ENCODE peak calls at places on chromosomes 3 and 15, in five cellular contexts. One of them, this sample, is unnamed.

GRCh38 chr15:40308844-40309189 is 1.1 kb upstream of the PLCB2 start:
- DNase-seq in K562: peak
- DNase-seq in GM12891: no peak
- DNase-seq in H1: no peak
- DNase-seq in SK-N-SH: no peak
- DNase-seq in this sample: no peak

GRCh38 chr15:72082176-72082575 is 35.8 kb downstream of the MYO9A start:
- DNase-seq in K562: no peak
- DNase-seq in GM12891: no peak
- DNase-seq in H1: no peak
- DNase-seq in SK-N-SH: no peak
- DNase-seq in this sample: no peak

GRCh38 chr15:28133281-28133680 is 34.2 kb upstream of the OCA2 start:
- DNase-seq in K562: no peak
- DNase-seq in GM12891: no peak
- DNase-seq in H1: no peak
- DNase-seq in SK-N-SH: no peak
- DNase-seq in this sample: no peak

GRCh38 chr3:69558912-69559311 is 173.0 kb upstream of the FRMD4B start:
- DNase-seq in K562: no peak
- DNase-seq in GM12891: no peak
- DNase-seq in H1: no peak
- DNase-seq in SK-N-SH: no peak
- DNase-seq in this sample: no peak

GRCh38 chr3:193096076-193096475 is 144.9 kb upstream of the PLAAT1 start:
- DNase-seq in K562: no peak
- DNase-seq in GM12891: no peak
- DNase-seq in H1: no peak
- DNase-seq in SK-N-SH: no peak
- DNase-seq in this sample: no peak

GRCh38 chr15:100940785-100941379 is 21.7 kb downstream of the LRRK1 start:
- DNase-seq in K562: no peak
- DNase-seq in GM12891: no peak
- DNase-seq in H1: no peak
- DNase-seq in SK-N-SH: no peak
- DNase-seq in this sample: no peak

GRCh38 chr15:67068724-67069400 is 3.5 kb downstream of the SMAD3 start:
- DNase-seq in K562: peak
- DNase-seq in GM12891: no peak
- DNase-seq in H1: no peak
- DNase-seq in SK-N-SH: no peak
- DNase-seq in this sample: no peak

GRCh38 chr15:60017538-60018199 is 13.6 kb downstream of the FOXB1 start:
- DNase-seq in K562: no peak
- DNase-seq in GM12891: no peak
- DNase-seq in H1: no peak
- DNase-seq in SK-N-SH: no peak
- DNase-seq in this sample: no peak

GRCh38 chr15:100220058-100220728 is 121.6 kb downstream of the ADAMTS17 start:
- DNase-seq in K562: no peak
- DNase-seq in GM12891: no peak
- DNase-seq in H1: no peak
- DNase-seq in SK-N-SH: no peak
- DNase-seq in this sample: no peak

GRCh38 chr3:172135766-172136729 is 96.7 kb downstream of the FNDC3B start:
- DNase-seq in K562: peak
- DNase-seq in GM12891: no peak
- DNase-seq in H1: no peak
- DNase-seq in SK-N-SH: no peak
- DNase-seq in this sample: no peak

GRCh38 chr3:191068946-191069813 is 129.9 kb upstream of the OSTN start:
- DNase-seq in K562: no peak
- DNase-seq in GM12891: no peak
- DNase-seq in H1: no peak
- DNase-seq in SK-N-SH: no peak
- DNase-seq in this sample: no peak

GRCh38 chr3:130892759-130893239 is 1.1 kb upstream of the ATP2C1 start:
- DNase-seq in K562: peak
- DNase-seq in GM12891: peak
- DNase-seq in H1: no peak
- DNase-seq in SK-N-SH: peak
- DNase-seq in this sample: peak

GRCh38 chr3:122680381-122681293 is at the start of gene PARP14:
- DNase-seq in K562: peak
- DNase-seq in GM12891: peak
- DNase-seq in H1: peak
- DNase-seq in SK-N-SH: peak
- DNase-seq in this sample: peak

GRCh38 chr15:63832620-63833245 is 1.0 kb downstream of the HERC1 start:
- DNase-seq in K562: peak
- DNase-seq in GM12891: no peak
- DNase-seq in H1: no peak
- DNase-seq in SK-N-SH: peak
- DNase-seq in this sample: no peak

DNA sequence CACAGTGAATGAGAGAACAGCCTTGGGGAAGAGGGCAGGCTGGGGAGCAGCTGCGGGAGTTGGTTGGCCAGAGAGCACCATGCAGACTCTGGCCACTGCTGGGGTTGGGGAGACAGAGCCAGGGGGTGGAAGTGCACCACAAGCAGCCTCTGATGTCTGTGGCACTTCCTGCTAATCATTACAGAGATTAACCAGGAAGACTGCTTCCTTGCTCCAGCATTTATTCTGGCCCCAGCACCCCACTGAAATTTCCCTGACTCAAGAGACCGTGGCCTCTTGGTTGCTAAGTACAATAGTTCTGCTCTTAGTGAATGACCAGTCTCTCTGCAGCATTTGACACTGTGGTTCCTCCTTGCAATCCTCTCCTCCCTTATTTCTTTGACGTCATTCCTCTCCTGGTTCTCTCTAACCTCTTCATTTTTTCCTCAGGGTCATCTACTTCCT is 266.2 kb upstream of the ROPN1 start:
- DNase-seq in K562: no peak
- DNase-seq in GM12891: no peak
- DNase-seq in H1: no peak
- DNase-seq in SK-N-SH: peak
- DNase-seq in this sample: no peak
- TF ChIP-seq TAF1 in K562: no peak
- TF ChIP-seq TAF1 in GM12891: no peak
- TF ChIP-seq TAF1 in H1: no peak
- TF ChIP-seq TAF1 in SK-N-SH: no peak
- TF ChIP-seq TAF1 in this sample: no peak

DNA sequence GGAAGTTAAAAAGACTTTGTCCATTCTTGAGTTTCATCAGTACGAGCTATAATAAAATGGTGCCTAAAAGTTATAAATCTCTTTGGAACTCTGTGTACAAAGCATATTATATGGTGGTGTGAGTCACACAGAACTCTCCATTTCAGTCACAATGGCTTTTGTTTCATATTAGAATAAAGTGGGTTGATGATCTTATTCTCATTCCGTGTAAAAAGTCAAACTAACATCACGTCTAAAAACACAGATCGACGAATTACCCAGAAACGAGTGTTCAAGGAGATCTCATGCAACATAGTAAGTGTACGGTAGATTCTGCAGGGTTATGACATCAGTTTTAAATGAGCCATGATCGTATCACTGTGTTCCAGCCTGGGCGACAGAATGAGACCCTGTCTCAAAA is 122.4 kb downstream of the FOXP1 start:
- DNase-seq in K562: no peak
- DNase-seq in GM12891: no peak
- DNase-seq in H1: no peak
- DNase-seq in SK-N-SH: no peak
- DNase-seq in this sample: no peak
- TF ChIP-seq TAF1 in K562: no peak
- TF ChIP-seq TAF1 in GM12891: no peak
- TF ChIP-seq TAF1 in H1: no peak
- TF ChIP-seq TAF1 in SK-N-SH: no peak
- TF ChIP-seq TAF1 in this sample: no peak

GRCh38 chr3:33538678-33539339 is 98.6 kb upstream of the UBP1 start:
- DNase-seq in K562: no peak
- DNase-seq in GM12891: no peak
- DNase-seq in H1: no peak
- DNase-seq in SK-N-SH: no peak
- DNase-seq in this sample: no peak

GRCh38 chr3:33541918-33542317 is 101.7 kb upstream of the UBP1 start:
- DNase-seq in K562: no peak
- DNase-seq in GM12891: no peak
- DNase-seq in H1: no peak
- DNase-seq in SK-N-SH: no peak
- DNase-seq in this sample: no peak

GRCh38 chr3:33537135-33537534 is 96.9 kb upstream of the UBP1 start:
- DNase-seq in K562: no peak
- DNase-seq in GM12891: no peak
- DNase-seq in H1: no peak
- DNase-seq in SK-N-SH: no peak
- DNase-seq in this sample: no peak
- TF ChIP-seq TAF1 in K562: no peak
- TF ChIP-seq TAF1 in GM12891: no peak
- TF ChIP-seq TAF1 in H1: no peak
- TF ChIP-seq TAF1 in SK-N-SH: no peak
- TF ChIP-seq TAF1 in this sample: no peak

GRCh38 chr3:58991623-58992022 is 58.2 kb downstream of the CFAP20DC start:
- DNase-seq in K562: no peak
- DNase-seq in GM12891: no peak
- DNase-seq in H1: no peak
- DNase-seq in SK-N-SH: no peak
- DNase-seq in this sample: no peak

GRCh38 chr3:58996730-58997129 is 53.1 kb downstream of the CFAP20DC start:
- DNase-seq in K562: no peak
- DNase-seq in GM12891: no peak
- DNase-seq in H1: no peak
- DNase-seq in SK-N-SH: no peak
- DNase-seq in this sample: no peak

GRCh38 chr3:58998476-58999117 is 51.2 kb downstream of the CFAP20DC start:
- DNase-seq in K562: peak
- DNase-seq in GM12891: no peak
- DNase-seq in H1: no peak
- DNase-seq in SK-N-SH: peak
- DNase-seq in this sample: no peak

GRCh38 chr3:58993547-58993946 is 56.3 kb downstream of the CFAP20DC start:
- DNase-seq in K562: no peak
- DNase-seq in GM12891: no peak
- DNase-seq in H1: no peak
- DNase-seq in SK-N-SH: no peak
- DNase-seq in this sample: no peak

DNA sequence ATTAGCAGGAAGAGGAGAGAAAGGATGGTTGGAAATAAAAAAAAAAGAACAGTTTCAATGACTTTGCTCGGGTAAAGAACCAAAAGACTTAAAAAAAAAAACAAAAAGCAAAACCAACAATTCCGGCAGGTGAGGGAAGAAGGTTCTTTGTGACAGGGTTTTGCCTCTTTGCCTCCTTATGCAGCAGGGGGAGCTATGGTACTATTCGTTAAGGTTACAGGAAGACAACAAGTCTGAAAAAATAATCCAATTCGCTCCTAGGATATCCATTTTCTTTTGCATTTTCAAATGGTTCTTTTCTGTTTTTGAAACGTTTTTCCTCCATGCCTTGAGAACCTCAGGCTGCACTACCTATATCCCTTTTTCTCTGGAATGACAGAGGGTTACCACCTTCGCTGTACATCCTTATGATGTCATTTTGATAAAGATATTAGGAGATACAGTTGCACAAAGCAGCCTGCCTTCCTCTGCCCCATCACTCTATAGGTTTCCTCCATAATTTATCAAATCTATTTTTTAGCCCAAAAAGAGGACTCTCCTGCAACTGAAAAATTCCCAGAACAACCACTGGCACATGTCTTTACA is 55.0 kb downstream of the CFAP20DC start:
- DNase-seq in K562: peak
- DNase-seq in GM12891: peak
- DNase-seq in H1: no peak
- DNase-seq in SK-N-SH: peak
- DNase-seq in this sample: peak
- TF ChIP-seq TAF1 in K562: no peak
- TF ChIP-seq TAF1 in GM12891: no peak
- TF ChIP-seq TAF1 in H1: no peak
- TF ChIP-seq TAF1 in SK-N-SH: no peak
- TF ChIP-seq TAF1 in this sample: no peak

GRCh38 chr3:176167272-176167671 is 1030.0 kb downstream of the TBL1XR1 start:
- DNase-seq in K562: no peak
- DNase-seq in GM12891: no peak
- DNase-seq in H1: no peak
- DNase-seq in SK-N-SH: no peak
- DNase-seq in this sample: no peak
- TF ChIP-seq TAF1 in K562: no peak
- TF ChIP-seq TAF1 in GM12891: no peak
- TF ChIP-seq TAF1 in H1: no peak
- TF ChIP-seq TAF1 in SK-N-SH: no peak
- TF ChIP-seq TAF1 in this sample: no peak

DNA sequence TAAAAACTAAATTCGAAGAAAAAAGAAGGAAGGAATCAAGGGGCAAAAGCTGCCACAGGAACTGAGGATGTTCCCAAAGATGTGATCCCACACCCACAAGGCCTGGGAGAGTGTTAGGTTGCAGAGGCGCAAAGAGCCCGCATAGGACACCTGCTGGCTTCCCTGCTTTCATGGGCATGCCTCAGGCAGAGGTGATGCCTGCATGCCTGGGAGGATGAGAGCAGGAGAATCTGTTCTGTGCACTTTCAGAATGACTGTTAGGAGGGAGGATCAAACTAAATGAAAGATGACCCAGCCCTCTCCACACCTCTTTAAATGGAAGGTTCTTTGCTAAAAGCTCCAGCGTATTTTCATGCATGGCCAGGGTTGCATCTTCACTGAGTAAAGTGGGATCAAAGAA is 162.4 kb downstream of the PLCL2 start:
- DNase-seq in K562: no peak
- DNase-seq in GM12891: no peak
- DNase-seq in H1: peak
- DNase-seq in SK-N-SH: no peak
- DNase-seq in this sample: no peak
- TF ChIP-seq TAF1 in K562: no peak
- TF ChIP-seq TAF1 in GM12891: no peak
- TF ChIP-seq TAF1 in H1: no peak
- TF ChIP-seq TAF1 in SK-N-SH: no peak
- TF ChIP-seq TAF1 in this sample: no peak

DNA sequence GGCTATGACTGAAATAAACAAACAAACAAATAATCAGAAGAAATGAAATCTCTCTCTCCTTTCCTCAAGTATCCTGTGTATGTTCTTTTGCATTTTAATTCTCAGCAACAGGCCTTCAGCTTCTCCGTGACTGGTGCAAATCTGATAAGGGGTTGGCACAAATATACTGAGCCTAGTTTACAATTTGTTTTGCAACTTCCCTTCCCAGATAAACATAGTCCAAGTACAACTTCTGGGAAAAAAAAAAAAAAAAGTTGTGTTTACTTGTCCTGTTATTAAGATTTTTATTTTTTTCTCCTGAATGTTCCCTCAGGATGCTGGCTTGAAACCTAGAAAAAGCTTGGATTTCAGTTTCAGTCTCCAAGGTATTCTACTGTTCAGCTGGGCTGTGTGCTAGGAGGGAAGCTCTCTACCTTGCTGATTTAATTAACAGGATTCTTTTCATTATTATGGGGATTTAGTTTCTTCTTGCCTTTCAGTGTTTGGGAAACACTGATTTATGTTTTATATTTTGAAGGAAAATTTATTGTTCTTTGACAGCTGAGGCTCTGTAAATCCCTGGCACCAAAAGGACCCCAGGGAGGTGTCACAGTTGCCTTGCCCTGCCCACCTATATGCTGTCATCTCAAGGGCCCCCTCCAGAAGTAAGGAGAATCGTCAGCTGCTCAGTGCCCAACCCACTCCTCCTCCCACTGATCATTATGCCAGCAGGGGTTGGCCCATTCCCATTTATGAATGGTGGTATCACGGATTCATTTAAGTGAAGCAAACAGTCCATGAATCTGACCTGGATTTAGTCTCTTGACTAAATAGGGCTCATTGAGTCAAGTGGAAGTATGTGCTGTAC is 185.2 kb downstream of the MEIS2 start:
- DNase-seq in K562: no peak
- DNase-seq in GM12891: no peak
- DNase-seq in H1: no peak
- DNase-seq in SK-N-SH: no peak
- DNase-seq in this sample: no peak
- TF ChIP-seq TAF1 in K562: no peak
- TF ChIP-seq TAF1 in GM12891: no peak
- TF ChIP-seq TAF1 in H1: no peak
- TF ChIP-seq TAF1 in SK-N-SH: no peak
- TF ChIP-seq TAF1 in this sample: no peak

This sample was measured in GM12892.